ENCODE peak calls at places on chromosomes 1 and 21, in four cellular contexts. G is ELR; L is naive thymus-derived CD4-positive, alpha-beta T cell; W is T-helper 17 cell. Y is an unnamed sample.

GRCh38 chr1:2300004-2300771 is 72.1 kb downstream of the SKI start:
- DNase-seq in L (peak), W (peak), G (peak), Y (no peak)

GRCh38 chr1:204266504-204267034 is 52.8 kb upstream of the GOLT1A start:
- DNase-seq in L (no peak), G (no peak), W (no peak), Y (no peak)

GRCh38 chr1:42420911-42421585 is 34.8 kb downstream of the ZMYND12 start:
- DNase-seq in W (no peak), G (peak), L (no peak), Y (no peak)

GRCh38 chr1:51956528-51957509 is 33.7 kb downstream of the RAB3B start:
- DNase-seq in L (no peak), W (no peak), G (peak), Y (no peak)

GRCh38 chr1:31593770-31594632 is 17.7 kb downstream of the TINAGL1 start:
- DNase-seq in G (peak), L (no peak), W (peak), Y (peak)

GRCh38 chr1:151399890-151400235 is 490 bp downstream of the PSMB4 start:
- DNase-seq in L (no peak), W (no peak), G (peak), Y (no peak)

GRCh38 chr21:33135925-33136324 is 66.0 kb downstream of the OLIG1 start:
- DNase-seq in G (no peak), W (no peak), L (no peak), Y (no peak)

GRCh38 chr1:158089925-158090675 is 90.6 kb upstream of the CD1D start:
- DNase-seq in W (no peak), G (no peak), L (no peak), Y (no peak)

GRCh38 chr1:156122519-156123355 is 8.2 kb downstream of the LMNA start:
- DNase-seq in W (no peak), G (peak), L (no peak), Y (peak)

GRCh38 chr1:79037085-79037484 is 30.6 kb upstream of the ADGRL4 start:
- DNase-seq in W (no peak), L (no peak), G (no peak), Y (no peak)

GRCh38 chr1:9822897-9823692 is 670 bp downstream of the CLSTN1 start:
- DNase-seq in W (no peak), G (peak), L (peak), Y (no peak)

GRCh38 chr21:14567557-14568279 is 21.6 kb upstream of the SAMSN1 start:
- DNase-seq in W (no peak), L (no peak), G (no peak), Y (no peak)

GRCh38 chr21:41895643-41896493 is 16.7 kb upstream of the PRDM15 start:
- DNase-seq in W (no peak), L (no peak), G (no peak), Y (no peak)

GRCh38 chr21:31771685-31772084 is 39.8 kb upstream of the SCAF4 start:
- DNase-seq in L (no peak), W (no peak), G (no peak), Y (no peak)

GRCh38 chr1:33420870-33421775 is 9.8 kb downstream of the PHC2 start:
- DNase-seq in W (no peak), G (peak), L (no peak), Y (no peak)

GRCh38 chr1:40395211-40396175 is 22.0 kb downstream of the SMAP2 start:
- DNase-seq in W (no peak), G (no peak), L (no peak), Y (no peak)

GRCh38 chr1:198678301-198678836 is 39.5 kb downstream of the PTPRC start:
- DNase-seq in G (no peak), L (no peak), W (peak), Y (no peak)

GRCh38 chr1:169086603-169087455 is 19.7 kb upstream of the ATP1B1 start:
- DNase-seq in G (no peak), W (no peak), L (no peak), Y (no peak)

GRCh38 chr1:7409278-7409677 is 361.8 kb upstream of the VAMP3 start:
- DNase-seq in L (peak), G (no peak), W (no peak), Y (no peak)

GRCh38 chr1:5744342-5744741 is 247.9 kb downstream of the NPHP4 start:
- DNase-seq in W (no peak), L (no peak), G (no peak), Y (no peak)

GRCh38 chr21:37800496-37801061 is 115.7 kb downstream of the KCNJ6 start:
- DNase-seq in G (no peak), W (no peak), L (no peak), Y (no peak)